ENCODE peak calls at places on chromosomes 12 and 14, in five cellular contexts. X, P, L, N and H are unnamed samples.
A peak's percentile ranks its signal among the peaks of the same experiment; 100 is the strongest.

GRCh38 chr12:132470417-132470816 is 19.5 kb upstream of the FBRSL1 start:
- DNase-seq in X (no peak), P (no peak), L (no peak), N (no peak), H (no peak)

GRCh38 chr12:67968316-67968715 is 20.9 kb upstream of the IFNG-AS1 start:
- DNase-seq in X (no peak), P (no peak), L (no peak), N (no peak), H (no peak)

GRCh38 chr12:55707841-55708694 is at the start of gene ITGA7:
- DNase-seq in X (peak; percentile 94), P (no peak), L (no peak), N (peak; percentile 78), H (peak; percentile 66)

GRCh38 chr14:54976316-54976715 is 50.6 kb downstream of the WDHD1 start:
- DNase-seq in X (peak; percentile 87), P (no peak), L (no peak), N (no peak), H (no peak)

GRCh38 chr14:56585461-56586084 is 6.0 kb downstream of the TMEM260 start:
- DNase-seq in X (no peak), P (no peak), L (no peak), N (no peak), H (no peak)

GRCh38 chr12:128339121-128339520 is 72.2 kb downstream of the TMEM132C start:
- DNase-seq in X (peak; percentile 27), P (no peak), L (no peak), N (no peak), H (no peak)

GRCh38 chr12:67366530-67367196 is 97.5 kb downstream of the CAND1 start:
- DNase-seq in X (no peak), P (no peak), L (no peak), N (no peak), H (no peak)

GRCh38 chr14:51319181-51319597 is 79.1 kb downstream of the TMX1 start:
- DNase-seq in X (no peak), P (no peak), L (no peak), N (no peak), H (no peak)

GRCh38 chr12:42086021-42086420 is 58.7 kb downstream of the GXYLT1 start:
- DNase-seq in X (no peak), P (no peak), L (no peak), N (no peak), H (no peak)

GRCh38 chr14:20622816-20623291 is 18.6 kb downstream of the OR6S1 start:
- DNase-seq in X (no peak), P (no peak), L (no peak), N (no peak), H (no peak)

GRCh38 chr14:41986726-41987125 is 380.1 kb downstream of the LRFN5 start:
- DNase-seq in X (no peak), P (no peak), L (no peak), N (no peak), H (no peak)

GRCh38 chr12:2044165-2044564 is 8.6 kb upstream of the CACNA1C start:
- DNase-seq in X (no peak), P (no peak), L (no peak), N (no peak), H (no peak)

GRCh38 chr14:89990218-89990617 is 34.5 kb downstream of the TDP1 start:
- DNase-seq in X (no peak), P (no peak), L (no peak), N (no peak), H (no peak)

GRCh38 chr12:55932546-55932919 is 1.6 kb downstream of the DGKA start:
- DNase-seq in X (peak; percentile 76), P (no peak), L (no peak), N (no peak), H (no peak)

GRCh38 chr12:11749943-11750690 is 100.6 kb downstream of the ETV6 start:
- DNase-seq in X (no peak), P (no peak), L (no peak), N (no peak), H (no peak)

GRCh38 chr12:9041321-9041720 is 52.0 kb downstream of the KLRG1 start:
- DNase-seq in X (peak; percentile 23), P (no peak), L (no peak), N (peak; percentile 51), H (no peak)

GRCh38 chr12:65699251-65699650 is 125.0 kb upstream of the HMGA2 start:
- DNase-seq in X (peak; percentile 65), P (no peak), L (no peak), N (no peak), H (no peak)

GRCh38 chr14:74905595-74906142 is 17.4 kb downstream of the RPS6KL1 start:
- DNase-seq in X (peak; percentile 93), P (no peak), L (peak; percentile 59), N (peak; percentile 59), H (peak; percentile 83)

GRCh38 chr14:41875113-41875512 is 268.4 kb downstream of the LRFN5 start:
- DNase-seq in X (no peak), P (no peak), L (no peak), N (no peak), H (no peak)

GRCh38 chr12:47590771-47591368 is 115.0 kb downstream of the RPAP3 start:
- DNase-seq in X (no peak), P (no peak), L (no peak), N (no peak), H (no peak)

GRCh38 chr12:20453756-20454310 is 85.5 kb downstream of the PDE3A start:
- DNase-seq in X (no peak), P (no peak), L (no peak), N (no peak), H (no peak)

GRCh38 chr14:65496178-65496993 is 83.9 kb downstream of the FUT8 start:
- DNase-seq in X (no peak), P (no peak), L (no peak), N (no peak), H (no peak)

GRCh38 chr14:84403585-84403984 is 1126.4 kb upstream of the FLRT2 start:
- DNase-seq in X (peak; percentile 3), P (no peak), L (no peak), N (no peak), H (no peak)

GRCh38 chr12:104895405-104895804 is 62.7 kb downstream of the SLC41A2 start:
- DNase-seq in X (no peak), P (no peak), L (no peak), N (no peak), H (no peak)

GRCh38 chr12:119868992-119869391 is 8.1 kb downstream of the CIT start:
- DNase-seq in X (peak; percentile 46), P (no peak), L (no peak), N (no peak), H (no peak)

GRCh38 chr12:120466560-120467315 is 2.8 kb downstream of the SRSF9 start:
- DNase-seq in X (no peak), P (no peak), L (no peak), N (peak; percentile 22), H (peak; percentile 16)

GRCh38 chr12:113086249-113087164 is 30.0 kb downstream of the DTX1 start:
- DNase-seq in X (no peak), P (no peak), L (no peak), N (no peak), H (no peak)

GRCh38 chr12:131471946-131472732 is 238.8 kb upstream of the SFSWAP start:
- DNase-seq in X (no peak), P (no peak), L (no peak), N (no peak), H (no peak)

GRCh38 chr12:39240573-39240972 is 202.3 kb downstream of the KIF21A start:
- DNase-seq in X (no peak), P (no peak), L (no peak), N (no peak), H (no peak)

GRCh38 chr12:1922985-1923384 is 4.5 kb upstream of the CACNA2D4 start:
- DNase-seq in X (no peak), P (no peak), L (no peak), N (no peak), H (no peak)

GRCh38 chr14:65259000-65259399 is 153.5 kb upstream of the FUT8 start:
- DNase-seq in X (no peak), P (no peak), L (no peak), N (no peak), H (no peak)

GRCh38 chr14:102071283-102071998 is 15.4 kb downstream of the HSP90AA1 start:
- DNase-seq in X (peak; percentile 29), P (no peak), L (no peak), N (no peak), H (no peak)

GRCh38 chr14:74934476-74935339 is 11.6 kb upstream of the RPS6KL1 start:
- DNase-seq in X (peak; percentile 23), P (no peak), L (no peak), N (no peak), H (no peak)

GRCh38 chr12:1595690-1596347 is 1.4 kb upstream of the FBXL14 start:
- DNase-seq in X (peak; percentile 83), P (no peak), L (no peak), N (no peak), H (no peak)

GRCh38 chr14:89669209-89669608 is 252.2 kb upstream of the FOXN3 start:
- DNase-seq in X (no peak), P (no peak), L (no peak), N (peak; percentile 14), H (no peak)

GRCh38 chr14:93115069-93115919 is 431 bp downstream of the ITPK1 start:
- DNase-seq in X (peak; percentile 99), P (peak; percentile 90), L (peak; percentile 58), N (peak; percentile 78), H (peak; percentile 74)

GRCh38 chr14:101191086-101191881 is 287.8 kb upstream of the RTL1 start:
- DNase-seq in X (no peak), P (no peak), L (no peak), N (no peak), H (no peak)

GRCh38 chr12:2628401-2628800 is 166.4 kb upstream of the FKBP4 start:
- DNase-seq in X (no peak), P (no peak), L (no peak), N (no peak), H (no peak)

DNA sequence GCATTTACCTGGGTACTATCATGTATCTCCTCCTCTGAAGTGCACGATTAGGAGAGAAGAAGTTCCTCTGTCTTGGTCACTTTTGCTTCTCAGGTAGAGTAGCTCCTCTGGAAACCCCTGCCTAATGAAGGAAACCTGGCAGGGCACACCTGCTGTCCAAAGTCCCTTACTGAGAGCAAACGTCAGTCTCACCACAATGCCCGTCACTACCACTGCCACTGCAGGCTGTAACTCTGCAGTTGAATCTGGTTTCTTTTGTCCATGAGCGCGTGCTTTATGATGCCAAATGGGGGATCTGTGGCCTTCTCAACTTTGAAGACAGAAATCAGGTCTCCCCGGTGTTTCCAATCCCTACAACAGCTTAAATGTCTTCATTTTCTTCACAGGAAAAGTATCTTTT is 1068.6 kb downstream of the BCL11B start:
- DNase-seq in X (no peak), P (no peak), L (no peak), N (no peak), H (no peak)
- H3K9me3 ChIP-seq in X (no peaks in the 10 kb centered on the region), P (no peaks in the 10 kb centered on the region), L (no peaks in the 10 kb centered on the region), N (no peaks in the 10 kb centered on the region), H (no peaks in the 10 kb centered on the region)

GRCh38 chr14:106838991-106839769 is 1312.8 kb downstream of the TMEM121 start:
- DNase-seq in X (no peak), P (no peak), L (no peak), N (no peak), H (no peak)
- H3K9me3 ChIP-seq in X (no peaks in the 10 kb centered on the region), P (no peaks in the 10 kb centered on the region), L (no peaks in the 10 kb centered on the region), N (no peaks in the 10 kb centered on the region), H (no peaks in the 10 kb centered on the region)

GRCh38 chr12:46027172-46027571 is 36.8 kb upstream of the SCAF11 start:
- DNase-seq in X (no peak), P (no peak), L (no peak), N (no peak), H (no peak)
- H3K9me3 ChIP-seq in X (peaks cover 10% of the 10 kb centered on the region), P (peaks cover 8% of the 10 kb centered on the region), L (no peaks in the 10 kb centered on the region), N (no peaks in the 10 kb centered on the region), H (peaks cover 4% of the 10 kb centered on the region)

GRCh38 chr12:90393089-90393488 is 561.9 kb downstream of the CCER1 start:
- DNase-seq in X (peak; percentile 15), P (no peak), L (no peak), N (no peak), H (no peak)
- H3K9me3 ChIP-seq in X (peaks cover 2% of the 10 kb centered on the region), P (peaks cover 2% of the 10 kb centered on the region), L (no peaks in the 10 kb centered on the region), N (no peaks in the 10 kb centered on the region), H (no peaks in the 10 kb centered on the region)

GRCh38 chr12:50771409-50771808 is 7.5 kb downstream of the ATF1 start:
- DNase-seq in X (no peak), P (no peak), L (no peak), N (no peak), H (no peak)
- H3K9me3 ChIP-seq in X (no peaks in the 10 kb centered on the region), P (no peaks in the 10 kb centered on the region), L (no peaks in the 10 kb centered on the region), N (no peaks in the 10 kb centered on the region), H (no peaks in the 10 kb centered on the region)